ENCODE peak calls at places on chromosomes 3 and 15, in five cellular contexts. One of them, this sample, is unnamed.

GRCh38 chr3:107795514-107796094 is 272.8 kb downstream of the BBX start:
- DNase-seq in mammary epithelial cell: no peak
- DNase-seq in fibroblast of lung: no peak
- DNase-seq in colonic mucosa: no peak
- DNase-seq in endodermal cell: no peak
- DNase-seq in this sample: no peak

GRCh38 chr15:65066001-65066634 is 1.7 kb downstream of the RASL12 start:
- DNase-seq in endodermal cell: no peak
- DNase-seq in mammary epithelial cell: no peak
- DNase-seq in colonic mucosa: no peak
- DNase-seq in fibroblast of lung: peak; percentile 52
- DNase-seq in this sample: no peak

GRCh38 chr3:87733671-87734367 is 325.0 kb downstream of the CGGBP1 start:
- DNase-seq in endodermal cell: peak; percentile 35
- DNase-seq in fibroblast of lung: no peak
- DNase-seq in colonic mucosa: no peak
- DNase-seq in mammary epithelial cell: peak; percentile 39
- DNase-seq in this sample: no peak

GRCh38 chr3:71076361-71076997 is 507.0 kb downstream of the FOXP1 start:
- DNase-seq in fibroblast of lung: peak; percentile 67
- DNase-seq in endodermal cell: no peak
- DNase-seq in colonic mucosa: no peak
- DNase-seq in mammary epithelial cell: no peak
- DNase-seq in this sample: no peak

GRCh38 chr3:25883492-25883891 is 93.6 kb downstream of the OXSM start:
- DNase-seq in colonic mucosa: no peak
- DNase-seq in fibroblast of lung: no peak
- DNase-seq in mammary epithelial cell: no peak
- DNase-seq in endodermal cell: no peak
- DNase-seq in this sample: no peak

GRCh38 chr3:130787422-130788068 is 40.9 kb upstream of the PIK3R4 start:
- DNase-seq in colonic mucosa: no peak
- DNase-seq in fibroblast of lung: no peak
- DNase-seq in endodermal cell: peak; percentile 42
- DNase-seq in mammary epithelial cell: no peak
- DNase-seq in this sample: no peak

GRCh38 chr15:40739854-40740253 is 15.2 kb downstream of the RMDN3 start:
- DNase-seq in colonic mucosa: no peak
- DNase-seq in endodermal cell: peak; percentile 54
- DNase-seq in fibroblast of lung: no peak
- DNase-seq in mammary epithelial cell: no peak
- DNase-seq in this sample: no peak

GRCh38 chr3:26963356-26963742 is 340.8 kb downstream of the LRRC3B start:
- DNase-seq in mammary epithelial cell: no peak
- DNase-seq in endodermal cell: no peak
- DNase-seq in colonic mucosa: no peak
- DNase-seq in fibroblast of lung: no peak
- DNase-seq in this sample: no peak

GRCh38 chr3:9787714-9788113 is 4.6 kb downstream of the TADA3 start:
- DNase-seq in fibroblast of lung: peak; percentile 55
- DNase-seq in endodermal cell: no peak
- DNase-seq in mammary epithelial cell: no peak
- DNase-seq in colonic mucosa: no peak
- DNase-seq in this sample: no peak

GRCh38 chr15:89802231-89802928 is 12.3 kb downstream of the ANPEP start:
- DNase-seq in mammary epithelial cell: no peak
- DNase-seq in colonic mucosa: no peak
- DNase-seq in fibroblast of lung: no peak
- DNase-seq in endodermal cell: no peak
- DNase-seq in this sample: peak; percentile 67

GRCh38 chr15:90561344-90562244 is 31.9 kb downstream of the CRTC3 start:
- DNase-seq in endodermal cell: no peak
- DNase-seq in mammary epithelial cell: no peak
- DNase-seq in colonic mucosa: no peak
- DNase-seq in fibroblast of lung: no peak
- DNase-seq in this sample: no peak

GRCh38 chr3:27591321-27591711 is 107.1 kb upstream of the SLC4A7 start:
- DNase-seq in colonic mucosa: no peak
- DNase-seq in mammary epithelial cell: no peak
- DNase-seq in endodermal cell: no peak
- DNase-seq in fibroblast of lung: peak; percentile 55
- DNase-seq in this sample: no peak

GRCh38 chr3:9311265-9311664 is 51.6 kb upstream of the THUMPD3 start:
- DNase-seq in mammary epithelial cell: no peak
- DNase-seq in endodermal cell: no peak
- DNase-seq in fibroblast of lung: peak; percentile 41
- DNase-seq in colonic mucosa: no peak
- DNase-seq in this sample: no peak

GRCh38 chr3:119681279-119681678 is 4.1 kb upstream of the COX17 start:
- DNase-seq in endodermal cell: no peak
- DNase-seq in fibroblast of lung: peak; percentile 46
- DNase-seq in mammary epithelial cell: peak; percentile 28
- DNase-seq in colonic mucosa: no peak
- DNase-seq in this sample: no peak

GRCh38 chr15:49430046-49430445 is 7.0 kb downstream of the FGF7 start:
- DNase-seq in colonic mucosa: no peak
- DNase-seq in mammary epithelial cell: no peak
- DNase-seq in fibroblast of lung: no peak
- DNase-seq in endodermal cell: no peak
- DNase-seq in this sample: no peak

GRCh38 chr15:59918994-59919951 is 84.8 kb upstream of the FOXB1 start:
- DNase-seq in endodermal cell: no peak
- DNase-seq in mammary epithelial cell: peak; percentile 92
- DNase-seq in fibroblast of lung: peak; percentile 88
- DNase-seq in colonic mucosa: no peak
- DNase-seq in this sample: no peak

GRCh38 chr3:187012609-187013051 is 82.3 kb downstream of the ST6GAL1 start:
- DNase-seq in endodermal cell: no peak
- DNase-seq in mammary epithelial cell: no peak
- DNase-seq in colonic mucosa: no peak
- DNase-seq in fibroblast of lung: peak; percentile 9
- DNase-seq in this sample: peak; percentile 77

GRCh38 chr3:182349051-182349450 is 444.3 kb upstream of the ATP11B start:
- DNase-seq in endodermal cell: no peak
- DNase-seq in mammary epithelial cell: no peak
- DNase-seq in fibroblast of lung: peak; percentile 14
- DNase-seq in colonic mucosa: no peak
- DNase-seq in this sample: no peak

GRCh38 chr3:134463676-134464611 is 21.8 kb downstream of the ANAPC13 start:
- DNase-seq in endodermal cell: peak; percentile 91
- DNase-seq in mammary epithelial cell: peak; percentile 68
- DNase-seq in fibroblast of lung: peak; percentile 99
- DNase-seq in colonic mucosa: peak; percentile 28
- DNase-seq in this sample: peak; percentile 92

GRCh38 chr3:100966049-100966471 is 27.2 kb downstream of the ABI3BP start:
- DNase-seq in fibroblast of lung: no peak
- DNase-seq in colonic mucosa: no peak
- DNase-seq in mammary epithelial cell: no peak
- DNase-seq in endodermal cell: no peak
- DNase-seq in this sample: no peak

GRCh38 chr15:99985878-99986277 is 252.6 kb upstream of the LYSMD4 start:
- DNase-seq in mammary epithelial cell: no peak
- DNase-seq in fibroblast of lung: no peak
- DNase-seq in endodermal cell: no peak
- DNase-seq in colonic mucosa: no peak
- DNase-seq in this sample: peak; percentile 39

GRCh38 chr3:64238971-64239667 is 13.9 kb upstream of the PRICKLE2 start:
- DNase-seq in fibroblast of lung: peak; percentile 98
- DNase-seq in endodermal cell: peak; percentile 96
- DNase-seq in colonic mucosa: peak; percentile 40
- DNase-seq in mammary epithelial cell: peak; percentile 83
- DNase-seq in this sample: peak; percentile 88

GRCh38 chr15:64681424-64682024 is 93.9 kb downstream of the RBPMS2 start:
- DNase-seq in endodermal cell: peak; percentile 87
- DNase-seq in fibroblast of lung: peak; percentile 53
- DNase-seq in colonic mucosa: peak; percentile 44
- DNase-seq in mammary epithelial cell: peak; percentile 53
- DNase-seq in this sample: no peak

GRCh38 chr15:66290518-66290917 is 2.9 kb upstream of the DIS3L start:
- DNase-seq in fibroblast of lung: no peak
- DNase-seq in colonic mucosa: no peak
- DNase-seq in endodermal cell: no peak
- DNase-seq in mammary epithelial cell: peak; percentile 8
- DNase-seq in this sample: no peak

GRCh38 chr3:57910988-57911387 is 97.2 kb upstream of the FLNB start:
- DNase-seq in endodermal cell: peak; percentile 65
- DNase-seq in fibroblast of lung: peak; percentile 17
- DNase-seq in colonic mucosa: peak; percentile 25
- DNase-seq in mammary epithelial cell: no peak
- DNase-seq in this sample: no peak

GRCh38 chr15:25870899-25871298 is 7.8 kb upstream of the ATP10A start:
- DNase-seq in endodermal cell: no peak
- DNase-seq in mammary epithelial cell: no peak
- DNase-seq in colonic mucosa: no peak
- DNase-seq in fibroblast of lung: no peak
- DNase-seq in this sample: no peak

GRCh38 chr15:29533667-29534066 is 264.0 kb upstream of the NSMCE3 start:
- DNase-seq in fibroblast of lung: no peak
- DNase-seq in mammary epithelial cell: no peak
- DNase-seq in colonic mucosa: no peak
- DNase-seq in endodermal cell: peak; percentile 57
- DNase-seq in this sample: no peak

GRCh38 chr3:157285966-157286365 is 126.0 kb upstream of the CCNL1 start:
- DNase-seq in colonic mucosa: no peak
- DNase-seq in fibroblast of lung: peak; percentile 15
- DNase-seq in endodermal cell: no peak
- DNase-seq in mammary epithelial cell: no peak
- DNase-seq in this sample: no peak

GRCh38 chr3:38519651-38520050 is 23.5 kb downstream of the EXOG start:
- DNase-seq in mammary epithelial cell: no peak
- DNase-seq in colonic mucosa: no peak
- DNase-seq in fibroblast of lung: no peak
- DNase-seq in endodermal cell: peak; percentile 74
- DNase-seq in this sample: no peak

GRCh38 chr3:65785065-65785645 is 253.6 kb downstream of the MAGI1 start:
- DNase-seq in endodermal cell: no peak
- DNase-seq in mammary epithelial cell: peak; percentile 9
- DNase-seq in fibroblast of lung: peak; percentile 68
- DNase-seq in colonic mucosa: no peak
- DNase-seq in this sample: no peak

GRCh38 chr3:65783117-65783516 is 255.6 kb downstream of the MAGI1 start:
- DNase-seq in colonic mucosa: no peak
- DNase-seq in fibroblast of lung: no peak
- DNase-seq in endodermal cell: no peak
- DNase-seq in mammary epithelial cell: no peak
- DNase-seq in this sample: no peak

GRCh38 chr3:65787340-65787739 is 251.4 kb downstream of the MAGI1 start:
- DNase-seq in fibroblast of lung: no peak
- DNase-seq in endodermal cell: no peak
- DNase-seq in colonic mucosa: no peak
- DNase-seq in mammary epithelial cell: no peak
- DNase-seq in this sample: no peak

GRCh38 chr3:65786891-65787290 is 251.8 kb downstream of the MAGI1 start:
- DNase-seq in fibroblast of lung: no peak
- DNase-seq in endodermal cell: no peak
- DNase-seq in colonic mucosa: no peak
- DNase-seq in mammary epithelial cell: no peak
- DNase-seq in this sample: no peak

DNA sequence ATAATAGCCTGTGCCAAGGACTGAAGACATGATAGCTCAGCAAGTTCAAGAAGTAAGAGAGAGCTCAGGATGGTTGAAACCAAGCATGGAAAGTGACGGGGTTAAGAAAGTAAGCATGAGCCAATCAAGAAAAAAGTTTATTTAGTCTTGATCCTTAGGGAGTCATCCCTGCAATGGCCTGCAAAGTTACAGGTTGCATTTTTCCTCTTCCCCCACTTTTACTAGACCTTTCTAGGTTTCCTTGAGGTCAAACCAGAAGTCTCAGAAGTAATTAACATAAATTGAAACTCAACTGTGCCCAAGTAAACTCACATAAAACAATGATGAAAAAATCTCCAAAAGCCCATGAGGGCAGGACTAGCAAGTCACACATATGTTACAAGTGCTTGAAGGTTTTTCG is 250.9 kb downstream of the MAGI1 start:
- DNase-seq in endodermal cell: no peak
- DNase-seq in colonic mucosa: no peak
- DNase-seq in fibroblast of lung: no peak
- DNase-seq in mammary epithelial cell: no peak
- DNase-seq in this sample: no peak
- H3K27ac ChIP-seq in endodermal cell: no peak overlapping the region
- H3K27ac ChIP-seq in colonic mucosa: no peak overlapping the region
- H3K27ac ChIP-seq in fibroblast of lung: no peak overlapping the region
- H3K27ac ChIP-seq in mammary epithelial cell: no peak overlapping the region
- H3K27ac ChIP-seq in this sample: peak overlapping the region; percentile 14

GRCh38 chr15:44097552-44097951 is 97.5 kb downstream of the FRMD5 start:
- DNase-seq in mammary epithelial cell: no peak
- DNase-seq in fibroblast of lung: no peak
- DNase-seq in colonic mucosa: no peak
- DNase-seq in endodermal cell: no peak
- DNase-seq in this sample: no peak

GRCh38 chr15:44101286-44101685 is 93.8 kb downstream of the FRMD5 start:
- DNase-seq in fibroblast of lung: peak; percentile 40
- DNase-seq in colonic mucosa: no peak
- DNase-seq in endodermal cell: no peak
- DNase-seq in mammary epithelial cell: no peak
- DNase-seq in this sample: no peak

GRCh38 chr15:44099671-44100070 is 95.4 kb downstream of the FRMD5 start:
- DNase-seq in colonic mucosa: no peak
- DNase-seq in fibroblast of lung: peak; percentile 69
- DNase-seq in endodermal cell: no peak
- DNase-seq in mammary epithelial cell: no peak
- DNase-seq in this sample: no peak

GRCh38 chr15:44101944-44102343 is 93.1 kb downstream of the FRMD5 start:
- DNase-seq in fibroblast of lung: peak; percentile 97
- DNase-seq in colonic mucosa: no peak
- DNase-seq in mammary epithelial cell: peak; percentile 78
- DNase-seq in endodermal cell: no peak
- DNase-seq in this sample: no peak

GRCh38 chr15:44102675-44103254 is 92.3 kb downstream of the FRMD5 start:
- DNase-seq in colonic mucosa: no peak
- DNase-seq in fibroblast of lung: peak; percentile 100
- DNase-seq in endodermal cell: no peak
- DNase-seq in mammary epithelial cell: peak; percentile 94
- DNase-seq in this sample: no peak
- H3K9ac ChIP-seq in colonic mucosa: no peak overlapping the region
- H3K9ac ChIP-seq in fibroblast of lung: no peak overlapping the region
- H3K9ac ChIP-seq in endodermal cell: no peak overlapping the region
- H3K9ac ChIP-seq in mammary epithelial cell: peak overlapping the region; percentile 52
- H3K9ac ChIP-seq in this sample: no peak overlapping the region

GRCh38 chr15:98651581-98652220 is 3.4 kb downstream of the IGF1R start:
- DNase-seq in colonic mucosa: peak; percentile 36
- DNase-seq in endodermal cell: peak; percentile 72
- DNase-seq in mammary epithelial cell: peak; percentile 78
- DNase-seq in fibroblast of lung: peak; percentile 67
- DNase-seq in this sample: no peak
- H3K4me1 ChIP-seq in colonic mucosa: no peaks in the 10 kb centered on the region
- H3K4me1 ChIP-seq in endodermal cell: peaks cover 13% of the 10 kb centered on the region
- H3K4me1 ChIP-seq in mammary epithelial cell: peaks cover 36% of the 10 kb centered on the region
- H3K4me1 ChIP-seq in fibroblast of lung: peaks cover 9% of the 10 kb centered on the region
- H3K4me1 ChIP-seq in this sample: peaks cover 8% of the 10 kb centered on the region

DNA sequence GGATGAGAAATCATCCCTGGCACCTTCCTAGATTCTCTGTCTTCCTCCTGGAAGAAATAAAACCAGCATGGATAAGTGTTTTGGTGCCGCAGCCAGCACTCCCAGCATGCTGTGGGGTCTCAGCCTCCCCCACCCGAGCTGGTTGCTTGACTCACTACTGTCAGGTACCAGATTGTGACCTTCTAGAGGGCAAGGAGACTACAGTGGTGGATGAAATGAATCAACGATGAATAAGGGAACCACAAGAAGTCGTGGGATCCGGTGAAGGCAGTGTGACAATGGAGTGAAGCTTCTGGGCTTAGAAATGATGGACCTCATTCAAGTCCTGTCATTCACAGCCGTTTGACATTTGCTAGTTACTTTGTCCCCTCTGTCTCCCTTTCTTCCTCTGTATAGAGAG is 50.2 kb upstream of the SLCO3A1 start:
- DNase-seq in fibroblast of lung: no peak
- DNase-seq in colonic mucosa: no peak
- DNase-seq in endodermal cell: no peak
- DNase-seq in mammary epithelial cell: no peak
- DNase-seq in this sample: no peak
- H3K27ac ChIP-seq in fibroblast of lung: no peak overlapping the region
- H3K27ac ChIP-seq in colonic mucosa: no peak overlapping the region
- H3K27ac ChIP-seq in endodermal cell: no peak overlapping the region
- H3K27ac ChIP-seq in mammary epithelial cell: no peak overlapping the region
- H3K27ac ChIP-seq in this sample: no peak overlapping the region